ENCODE peak calls at places on chromosomes 3 and 15, in six cellular contexts. M is NCI-H1436, G is AG04450, C is GDM1, P is RPMI7951, V is aorta. N is an unnamed sample.
A peak's percentile ranks its signal among the peaks of the same experiment; 100 is the strongest.

GRCh38 chr3:177320765-177321247 is 123.5 kb upstream of the TBL1XR1 start:
- DNase-seq in M (no peak), G (no peak), C (no peak), P (no peak), V (no peak), N (no peak)

GRCh38 chr15:85890620-85890980 is 95.9 kb upstream of the KLHL25 start:
- DNase-seq in M (no peak), G (no peak), C (no peak), P (no peak), V (no peak), N (no peak)

GRCh38 chr3:45011756-45012441 is 14.2 kb upstream of the CLEC3B start:
- DNase-seq in M (no peak), G (peak; percentile 80), C (no peak), P (peak; percentile 79), V (peak; percentile 79), N (peak; percentile 49)

GRCh38 chr15:82985688-82986441 is at the start of gene RAMAC:
- DNase-seq in M (peak; percentile 95), G (peak; percentile 90), C (peak; percentile 85), P (peak; percentile 97), V (peak; percentile 96), N (peak; percentile 96)

GRCh38 chr3:106428565-106428994 is 559.8 kb upstream of the CBLB start:
- DNase-seq in M (no peak), G (peak; percentile 92), C (no peak), P (peak; percentile 98), V (peak; percentile 51), N (no peak)

GRCh38 chr15:95875141-95875643 is 455.3 kb upstream of the NR2F2 start:
- DNase-seq in M (no peak), G (no peak), C (no peak), P (peak; percentile 72), V (peak; percentile 61), N (no peak)

GRCh38 chr3:177478170-177478859 is 281.0 kb upstream of the TBL1XR1 start:
- DNase-seq in M (no peak), G (peak; percentile 98), C (no peak), P (peak; percentile 99), V (no peak), N (peak; percentile 75)

GRCh38 chr15:85615930-85616329 is 178.8 kb downstream of the KLHL25 start:
- DNase-seq in M (no peak), G (no peak), C (no peak), P (peak; percentile 63), V (no peak), N (peak; percentile 8)

GRCh38 chr3:71512000-71512399 is 71.5 kb downstream of the FOXP1 start:
- DNase-seq in M (no peak), G (no peak), C (peak; percentile 24), P (no peak), V (no peak), N (no peak)

GRCh38 chr3:177199206-177199765 is 2.0 kb upstream of the TBL1XR1 start:
- DNase-seq in M (no peak), G (no peak), C (no peak), P (no peak), V (no peak), N (no peak)

GRCh38 chr3:142886938-142887337 is 1.9 kb downstream of the PCOLCE2 start:
- DNase-seq in M (no peak), G (no peak), C (no peak), P (peak; percentile 43), V (no peak), N (no peak)

GRCh38 chr3:11619946-11620652 is 23.6 kb downstream of the VGLL4 start:
- DNase-seq in M (no peak), G (no peak), C (no peak), P (no peak), V (no peak), N (no peak)

GRCh38 chr3:47884603-47885002 is 81.7 kb downstream of the DHX30 start:
- DNase-seq in M (no peak), G (no peak), C (no peak), P (no peak), V (no peak), N (no peak)

GRCh38 chr3:180072786-180073185 is 36.0 kb upstream of the PEX5L start:
- DNase-seq in M (no peak), G (no peak), C (no peak), P (no peak), V (no peak), N (no peak)

GRCh38 chr3:116276637-116277036 is 168.7 kb downstream of the LSAMP start:
- DNase-seq in M (peak; percentile 9), G (no peak), C (no peak), P (no peak), V (no peak), N (no peak)

GRCh38 chr3:2921903-2922302 is 188.3 kb downstream of the IL5RA start:
- DNase-seq in M (no peak), G (no peak), C (no peak), P (peak; percentile 7), V (no peak), N (peak; percentile 6)

GRCh38 chr3:124557433-124558232 is 172.6 kb upstream of the UMPS start:
- DNase-seq in M (no peak), G (peak; percentile 7), C (no peak), P (peak; percentile 80), V (no peak), N (no peak)

GRCh38 chr3:116896116-116896515 is 186.5 kb downstream of the TUSC7 start:
- DNase-seq in M (no peak), G (no peak), C (no peak), P (no peak), V (no peak), N (no peak)

GRCh38 chr3:187616307-187616939 is 53.8 kb downstream of the SST start:
- DNase-seq in M (peak; percentile 59), G (peak; percentile 20), C (peak; percentile 29), P (peak; percentile 48), V (peak; percentile 56), N (peak; percentile 23)

GRCh38 chr3:185549651-185550111 is 2.7 kb downstream of the LIPH start:
- DNase-seq in M (no peak), G (no peak), C (no peak), P (no peak), V (no peak), N (no peak)

GRCh38 chr3:27943106-27943505 is 221.0 kb upstream of the EOMES start:
- DNase-seq in M (no peak), G (no peak), C (no peak), P (peak; percentile 34), V (no peak), N (peak; percentile 5)

GRCh38 chr3:17074559-17074958 is 189.8 kb downstream of the PLCL2 start:
- DNase-seq in M (no peak), G (no peak), C (no peak), P (no peak), V (no peak), N (no peak)

GRCh38 chr3:67001086-67001861 is 3.2 kb downstream of the KBTBD8 start:
- DNase-seq in M (no peak), G (no peak), C (no peak), P (no peak), V (no peak), N (no peak)

GRCh38 chr15:42911058-42911592 is 9.5 kb downstream of the TTBK2 start:
- DNase-seq in M (no peak), G (no peak), C (no peak), P (peak; percentile 34), V (no peak), N (no peak)

GRCh38 chr3:111838133-111838532 is 20.9 kb upstream of the PHLDB2 start:
- DNase-seq in M (no peak), G (no peak), C (no peak), P (no peak), V (no peak), N (no peak)

GRCh38 chr15:37130356-37130755 is 30.0 kb upstream of the MEIS2 start:
- DNase-seq in M (no peak), G (no peak), C (no peak), P (no peak), V (no peak), N (no peak)

GRCh38 chr3:158713094-158713499 is 19.2 kb downstream of the RARRES1 start:
- DNase-seq in M (no peak), G (no peak), C (peak; percentile 44), P (peak; percentile 59), V (peak; percentile 81), N (no peak)

GRCh38 chr3:69084326-69084667 is 440 bp upstream of the ARL6IP5 start:
- DNase-seq in M (no peak), G (no peak), C (no peak), P (peak; percentile 86), V (no peak), N (no peak)

GRCh38 chr3:30770387-30770786 is 124.1 kb downstream of the GADL1 start:
- DNase-seq in M (no peak), G (peak; percentile 32), C (no peak), P (peak; percentile 93), V (peak; percentile 63), N (peak; percentile 46)

GRCh38 chr3:156908398-156908797 is 82.2 kb downstream of the LEKR1 start:
- DNase-seq in M (no peak), G (no peak), C (no peak), P (no peak), V (no peak), N (no peak)

GRCh38 chr3:187986514-187986934 is 167.4 kb upstream of the LPP start:
- DNase-seq in M (no peak), G (peak; percentile 55), C (peak; percentile 78), P (peak; percentile 93), V (peak; percentile 49), N (no peak)

GRCh38 chr3:150483226-150483625 is 63.1 kb downstream of the SERP1 start:
- DNase-seq in M (no peak), G (no peak), C (no peak), P (no peak), V (no peak), N (no peak)

GRCh38 chr15:52558196-52558595 is 10.6 kb downstream of the ARPP19 start:
- DNase-seq in M (no peak), G (no peak), C (no peak), P (peak; percentile 78), V (no peak), N (no peak)

GRCh38 chr3:129526121-129526900 is 2.1 kb upstream of the RHO start:
- DNase-seq in M (no peak), G (no peak), C (peak; percentile 63), P (no peak), V (no peak), N (no peak)

GRCh38 chr15:47813985-47814384 is 96.7 kb downstream of the SEMA6D start:
- DNase-seq in M (no peak), G (no peak), C (no peak), P (no peak), V (no peak), N (no peak)

GRCh38 chr3:12953201-12953712 is 111.9 kb upstream of the RPL32 start:
- DNase-seq in M (no peak), G (no peak), C (no peak), P (no peak), V (no peak), N (no peak)